ENCODE peak calls at places on chromosomes 13 and 19, in five cellular contexts. C is SK-N-SH, F is HepG2, U is GM12878, I is K562. J is an unnamed sample.
A peak's percentile ranks its signal among the peaks of the same experiment; 100 is the strongest.

GRCh38 chr13:40617801-40618356 is 48.6 kb downstream of the FOXO1 start:
- DNase-seq in F (no peak), U (no peak), C (no peak), I (no peak), J (no peak)

GRCh38 chr13:107138987-107139386 is 571.0 kb upstream of the ARGLU1 start:
- DNase-seq in I (no peak), C (no peak), U (no peak), F (no peak), J (no peak)

GRCh38 chr19:12985049-12985776 is 10.1 kb upstream of the NFIX start:
- DNase-seq in F (peak; percentile 75), U (no peak), I (peak; percentile 82), C (no peak), J (no peak)

GRCh38 chr13:113149711-113150544 is 8.5 kb upstream of the PROZ start:
- DNase-seq in C (no peak), F (peak; percentile 91), U (no peak), I (no peak), J (no peak)

GRCh38 chr19:23512151-23512925 is 117.1 kb upstream of the ZNF91 start:
- DNase-seq in I (peak; percentile 6), C (no peak), F (no peak), U (no peak), J (no peak)

GRCh38 chr19:13143135-13143534 is 7.0 kb downstream of the STX10 start:
- DNase-seq in U (no peak), I (no peak), C (no peak), F (peak; percentile 51), J (no peak)

GRCh38 chr19:22601906-22602630 is 32.1 kb upstream of the ZNF492 start:
- DNase-seq in U (no peak), I (no peak), C (no peak), F (no peak), J (no peak)

GRCh38 chr13:97892717-97893116 is 60.8 kb upstream of the IPO5 start:
- DNase-seq in F (no peak), C (no peak), I (no peak), U (no peak), J (peak; percentile 15)

GRCh38 chr13:34942732-34943674 is 933 bp downstream of the NBEA start:
- DNase-seq in F (no peak), I (no peak), C (peak; percentile 69), U (no peak), J (peak; percentile 38)

GRCh38 chr13:78326608-78327007 is 276.7 kb downstream of the POU4F1 start:
- DNase-seq in F (no peak), C (peak; percentile 24), I (no peak), U (no peak), J (no peak)

GRCh38 chr13:21852043-21852442 is 181.2 kb downstream of the FGF9 start:
- DNase-seq in U (no peak), I (no peak), F (no peak), C (no peak), J (no peak)

GRCh38 chr19:40633207-40633606 is 32.0 kb downstream of the LTBP4 start:
- DNase-seq in C (no peak), F (peak; percentile 25), I (no peak), U (no peak), J (no peak)

GRCh38 chr19:1465191-1466016 is 13.6 kb downstream of the C19orf25 start:
- DNase-seq in I (no peak), C (no peak), U (no peak), F (no peak), J (no peak)

GRCh38 chr13:35855531-35856019 is 275.6 kb downstream of the DCLK1 start:
- DNase-seq in I (no peak), C (no peak), U (no peak), F (no peak), J (peak; percentile 31)

GRCh38 chr13:48181482-48182145 is 51.4 kb upstream of the ITM2B start:
- DNase-seq in C (no peak), I (no peak), F (no peak), U (no peak), J (no peak)

GRCh38 chr13:97911311-97912138 is 42.0 kb upstream of the IPO5 start:
- DNase-seq in C (peak; percentile 14), F (peak; percentile 19), U (no peak), I (peak; percentile 22), J (peak; percentile 36)

GRCh38 chr13:67408823-67409222 is 178.7 kb upstream of the PCDH9 start:
- DNase-seq in U (no peak), F (peak; percentile 15), C (no peak), I (no peak), J (no peak)

GRCh38 chr13:91879360-91879759 is 480.9 kb downstream of the GPC5 start:
- DNase-seq in U (no peak), F (no peak), I (no peak), C (no peak), J (no peak)

GRCh38 chr19:10927691-10928562 is 512 bp downstream of the YIPF2 start:
- DNase-seq in U (no peak), I (no peak), C (no peak), F (no peak), J (no peak)

GRCh38 chr13:21413013-21413412 is 46.1 kb downstream of the ZDHHC20 start:
- DNase-seq in I (no peak), C (no peak), F (no peak), U (no peak), J (no peak)

GRCh38 chr13:33349996-33350826 is 64.7 kb upstream of the STARD13 start:
- DNase-seq in F (no peak), C (peak; percentile 79), I (no peak), U (no peak), J (no peak)

GRCh38 chr13:47705185-47705584 is 295.9 kb downstream of the SUCLA2 start:
- DNase-seq in C (no peak), U (no peak), I (no peak), F (no peak), J (no peak)

GRCh38 chr19:41792513-41793413 is 3.6 kb upstream of the CEACAM3 start:
- DNase-seq in U (no peak), I (peak; percentile 53), C (peak; percentile 50), F (peak; percentile 21), J (peak; percentile 91)
- TF ChIP-seq SMC3 in U (peak; percentile 84), I (peak; percentile 76), C (peak; percentile 57), F (peak; percentile 43), J (peak; percentile 84)

DNA sequence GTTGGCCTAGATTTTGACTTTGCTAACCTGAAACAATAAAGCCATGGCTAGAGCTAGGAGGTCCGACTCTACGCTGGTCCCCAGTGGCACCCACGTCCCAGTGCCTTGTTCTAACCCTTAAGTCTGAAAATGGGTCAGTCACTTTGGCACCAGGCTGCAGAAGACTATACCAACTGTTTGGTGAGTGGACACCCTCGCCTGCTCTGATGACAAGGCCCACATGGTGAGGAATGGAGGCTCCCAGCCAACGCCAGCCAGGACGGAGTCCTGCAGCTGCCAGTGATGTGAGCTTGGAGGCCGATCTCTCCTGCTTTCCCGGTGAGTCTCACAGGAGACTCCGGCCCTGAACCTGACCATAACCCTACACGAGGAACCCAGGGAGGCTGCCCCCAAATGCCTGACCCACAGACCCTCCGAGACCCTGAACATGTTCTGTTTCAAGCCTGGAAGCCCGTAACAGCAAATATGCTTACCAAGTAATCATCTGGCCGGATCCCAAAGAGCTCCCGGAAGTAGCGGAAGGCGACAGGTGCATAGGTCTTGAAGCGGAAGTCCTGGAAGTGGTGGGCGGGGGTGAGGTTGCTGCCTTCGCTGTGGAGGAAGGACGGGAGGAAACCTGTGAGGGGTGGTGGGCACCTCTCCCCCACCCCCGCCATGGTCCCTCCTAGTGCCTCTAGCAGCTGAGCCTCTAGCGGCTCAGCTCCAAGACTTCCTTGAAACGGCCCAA is 34.1 kb upstream of the CACTIN start:
- DNase-seq in C (no peak), I (no peak), F (no peak), U (no peak), J (no peak)
- TF ChIP-seq REST in C (no peak), I (no peak), F (no peak), U (no peak), J (no peak)

DNA sequence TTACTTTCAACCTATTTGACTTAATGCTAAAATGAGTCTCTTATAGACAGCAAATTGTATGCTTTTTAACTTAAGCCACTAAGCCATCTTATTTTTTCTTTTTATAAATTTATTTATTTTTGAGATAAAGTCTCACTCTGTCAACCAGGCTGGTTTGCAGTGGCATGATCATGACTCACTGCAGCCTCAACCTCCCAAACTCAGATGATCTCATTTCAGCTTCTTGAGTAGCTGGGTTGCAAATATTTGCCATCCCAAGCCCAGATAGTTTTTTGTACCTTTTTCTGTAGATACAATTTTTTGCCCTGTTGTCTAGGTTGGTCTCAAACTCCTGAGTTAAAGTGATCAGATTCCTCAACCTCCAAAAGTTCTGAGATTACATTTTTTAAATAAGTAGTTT is 27.1 kb downstream of the ZNF714 start:
- DNase-seq in F (no peak), C (no peak), I (no peak), U (no peak), J (no peak)
- TF ChIP-seq SMC3 in F (no peak), C (no peak), I (no peak), U (no peak), J (no peak)

GRCh38 chr19:3231288-3231687 is 6.8 kb downstream of the CELF5 start:
- DNase-seq in U (no peak), F (no peak), C (no peak), I (no peak), J (no peak)

GRCh38 chr19:3233116-3233515 is 8.7 kb downstream of the CELF5 start:
- DNase-seq in F (no peak), C (no peak), U (no peak), I (no peak), J (no peak)

GRCh38 chr19:3234800-3235199 is 10.3 kb downstream of the CELF5 start:
- DNase-seq in U (no peak), I (peak; percentile 49), F (no peak), C (peak; percentile 52), J (no peak)

GRCh38 chr19:3236272-3236671 is 11.8 kb downstream of the CELF5 start:
- DNase-seq in U (no peak), I (no peak), F (no peak), C (no peak), J (no peak)

DNA sequence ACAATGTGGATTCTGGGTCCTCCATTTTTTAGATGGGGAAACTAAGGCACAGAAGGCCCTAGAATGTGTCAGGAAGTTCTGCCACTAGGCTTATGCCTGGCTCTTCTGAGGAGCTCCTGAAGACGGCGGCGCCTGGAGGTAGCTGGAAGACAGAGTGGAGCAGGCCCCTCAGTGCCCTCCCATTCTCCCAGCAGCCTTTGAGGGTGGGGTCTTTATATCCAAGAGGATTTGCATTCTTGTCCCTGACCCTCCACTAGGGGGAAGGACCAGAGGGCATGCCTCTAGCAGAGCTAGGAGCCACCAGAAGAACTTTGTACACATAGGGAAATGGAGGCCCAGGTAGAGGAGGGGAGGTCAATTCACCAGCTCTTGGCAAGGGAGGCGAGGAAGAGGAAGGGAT is 9.4 kb downstream of the CELF5 start:
- DNase-seq in C (no peak), F (no peak), U (no peak), I (no peak), J (no peak)
- TF ChIP-seq REST in C (no peak), F (no peak), U (no peak), I (no peak), J (no peak)

J was measured in A549.